ENCODE peak calls at places on chromosome 6, in eight cellular contexts. One of them, this sample, is unnamed.

GRCh38 chr6:38420207-38420606 is 219.5 kb downstream of the BTBD9 start:
- DNase-seq in AG10803: no peak
- DNase-seq in AG04449: no peak
- DNase-seq in astrocyte of the spinal cord: no peak
- DNase-seq in choroid plexus epithelial cell: peak; percentile 58
- DNase-seq in upper lobe of right lung: no peak
- DNase-seq in GM06990: no peak
- DNase-seq in fibroblast of lung: peak; percentile 21
- DNase-seq in this sample: no peak

GRCh38 chr6:110950443-110950842 is 8.1 kb upstream of the GTF3C6 start:
- DNase-seq in AG10803: no peak
- DNase-seq in AG04449: no peak
- DNase-seq in astrocyte of the spinal cord: peak; percentile 25
- DNase-seq in choroid plexus epithelial cell: peak; percentile 45
- DNase-seq in upper lobe of right lung: no peak
- DNase-seq in GM06990: no peak
- DNase-seq in fibroblast of lung: no peak
- DNase-seq in this sample: no peak

GRCh38 chr6:40287296-40287820 is 299.8 kb downstream of the LRFN2 start:
- DNase-seq in AG10803: no peak
- DNase-seq in AG04449: no peak
- DNase-seq in astrocyte of the spinal cord: no peak
- DNase-seq in choroid plexus epithelial cell: no peak
- DNase-seq in upper lobe of right lung: no peak
- DNase-seq in GM06990: no peak
- DNase-seq in fibroblast of lung: no peak
- DNase-seq in this sample: no peak

GRCh38 chr6:151389640-151390275 is 1.6 kb downstream of the ZBTB2 start:
- DNase-seq in AG10803: peak; percentile 81
- DNase-seq in AG04449: no peak
- DNase-seq in astrocyte of the spinal cord: peak; percentile 74
- DNase-seq in choroid plexus epithelial cell: peak; percentile 71
- DNase-seq in upper lobe of right lung: peak; percentile 74
- DNase-seq in GM06990: no peak
- DNase-seq in fibroblast of lung: peak; percentile 78
- DNase-seq in this sample: no peak

GRCh38 chr6:107716688-107717089 is 107.4 kb downstream of the SCML4 start:
- DNase-seq in AG10803: peak; percentile 18
- DNase-seq in AG04449: no peak
- DNase-seq in astrocyte of the spinal cord: no peak
- DNase-seq in choroid plexus epithelial cell: peak; percentile 54
- DNase-seq in upper lobe of right lung: no peak
- DNase-seq in GM06990: peak; percentile 64
- DNase-seq in fibroblast of lung: peak; percentile 24
- DNase-seq in this sample: no peak

GRCh38 chr6:28474441-28475219 is 31.3 kb upstream of the ZSCAN23 start:
- DNase-seq in AG10803: peak; percentile 83
- DNase-seq in AG04449: peak; percentile 68
- DNase-seq in astrocyte of the spinal cord: peak; percentile 90
- DNase-seq in choroid plexus epithelial cell: peak; percentile 94
- DNase-seq in upper lobe of right lung: no peak
- DNase-seq in GM06990: peak; percentile 57
- DNase-seq in fibroblast of lung: peak; percentile 94
- DNase-seq in this sample: peak; percentile 57

GRCh38 chr6:112153926-112154621 is 66.7 kb downstream of the FAM229B start:
- DNase-seq in AG10803: peak; percentile 89
- DNase-seq in AG04449: no peak
- DNase-seq in astrocyte of the spinal cord: peak; percentile 41
- DNase-seq in choroid plexus epithelial cell: peak; percentile 81
- DNase-seq in upper lobe of right lung: no peak
- DNase-seq in GM06990: no peak
- DNase-seq in fibroblast of lung: peak; percentile 62
- DNase-seq in this sample: no peak

GRCh38 chr6:36724514-36725385 is 27.1 kb downstream of the RAB44 start:
- DNase-seq in AG10803: peak; percentile 59
- DNase-seq in AG04449: no peak
- DNase-seq in astrocyte of the spinal cord: peak; percentile 63
- DNase-seq in choroid plexus epithelial cell: peak; percentile 78
- DNase-seq in upper lobe of right lung: peak; percentile 84
- DNase-seq in GM06990: no peak
- DNase-seq in fibroblast of lung: peak; percentile 72
- DNase-seq in this sample: peak; percentile 39

GRCh38 chr6:44468835-44469234 is 81.3 kb downstream of the CDC5L start:
- DNase-seq in AG10803: no peak
- DNase-seq in AG04449: no peak
- DNase-seq in astrocyte of the spinal cord: no peak
- DNase-seq in choroid plexus epithelial cell: no peak
- DNase-seq in upper lobe of right lung: no peak
- DNase-seq in GM06990: no peak
- DNase-seq in fibroblast of lung: no peak
- DNase-seq in this sample: no peak

GRCh38 chr6:36616888-36617521 is 22.8 kb downstream of the SRSF3 start:
- DNase-seq in AG10803: peak; percentile 61
- DNase-seq in AG04449: no peak
- DNase-seq in astrocyte of the spinal cord: peak; percentile 66
- DNase-seq in choroid plexus epithelial cell: no peak
- DNase-seq in upper lobe of right lung: peak; percentile 86
- DNase-seq in GM06990: no peak
- DNase-seq in fibroblast of lung: no peak
- DNase-seq in this sample: peak; percentile 32

GRCh38 chr6:34809914-34810882 is 18.3 kb downstream of the BLTP3A start:
- DNase-seq in AG10803: no peak
- DNase-seq in AG04449: no peak
- DNase-seq in astrocyte of the spinal cord: no peak
- DNase-seq in choroid plexus epithelial cell: peak; percentile 13
- DNase-seq in upper lobe of right lung: no peak
- DNase-seq in GM06990: no peak
- DNase-seq in fibroblast of lung: no peak
- DNase-seq in this sample: no peak

GRCh38 chr6:144786825-144787224 is 501.7 kb downstream of the UTRN start:
- DNase-seq in AG10803: no peak
- DNase-seq in AG04449: no peak
- DNase-seq in astrocyte of the spinal cord: no peak
- DNase-seq in choroid plexus epithelial cell: no peak
- DNase-seq in upper lobe of right lung: no peak
- DNase-seq in GM06990: no peak
- DNase-seq in fibroblast of lung: no peak
- DNase-seq in this sample: no peak

DNA sequence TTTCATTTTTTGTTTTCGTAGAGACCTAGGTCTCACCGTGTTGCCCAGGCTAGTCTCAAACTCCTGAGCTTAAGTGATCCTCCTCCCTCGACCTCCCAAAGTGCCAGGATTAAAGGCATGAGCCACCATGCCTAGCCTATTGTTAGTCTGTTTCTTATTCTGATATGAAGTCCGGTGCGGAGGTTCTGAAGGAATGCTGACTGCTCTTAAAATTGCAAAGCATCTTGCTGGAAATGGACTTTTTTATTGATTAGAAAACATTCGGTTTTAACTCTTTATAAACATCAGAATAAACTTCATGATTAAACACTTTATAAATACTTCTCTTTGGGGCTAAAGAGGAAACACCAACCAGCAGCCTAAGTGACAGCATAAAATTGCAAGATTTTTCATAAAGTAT is 3.2 kb downstream of the TNFAIP3 start:
- DNase-seq in AG10803: no peak
- DNase-seq in AG04449: no peak
- DNase-seq in astrocyte of the spinal cord: no peak
- DNase-seq in choroid plexus epithelial cell: no peak
- DNase-seq in upper lobe of right lung: no peak
- DNase-seq in GM06990: no peak
- DNase-seq in fibroblast of lung: no peak
- DNase-seq in this sample: no peak
- H3K4me3 ChIP-seq in AG10803: no peak overlapping the region
- H3K4me3 ChIP-seq in AG04449: no peak overlapping the region
- H3K4me3 ChIP-seq in astrocyte of the spinal cord: no peak overlapping the region
- H3K4me3 ChIP-seq in choroid plexus epithelial cell: peak overlapping the region; percentile 34
- H3K4me3 ChIP-seq in upper lobe of right lung: peak overlapping the region; percentile 96
- H3K4me3 ChIP-seq in GM06990: peak overlapping the region; percentile 95
- H3K4me3 ChIP-seq in fibroblast of lung: peak overlapping the region; percentile 17
- H3K4me3 ChIP-seq in this sample: no peak overlapping the region

GRCh38 chr6:31087494-31088089 is 24.8 kb downstream of the C6orf15 start:
- DNase-seq in AG10803: peak; percentile 81
- DNase-seq in AG04449: peak; percentile 23
- DNase-seq in astrocyte of the spinal cord: peak; percentile 87
- DNase-seq in choroid plexus epithelial cell: peak; percentile 92
- DNase-seq in upper lobe of right lung: peak; percentile 86
- DNase-seq in GM06990: peak; percentile 39
- DNase-seq in fibroblast of lung: peak; percentile 84
- DNase-seq in this sample: peak; percentile 81
- TF ChIP-seq CTCF in AG10803: peak; percentile 78
- TF ChIP-seq CTCF in AG04449: peak; percentile 77
- TF ChIP-seq CTCF in astrocyte of the spinal cord: peak; percentile 78
- TF ChIP-seq CTCF in choroid plexus epithelial cell: peak; percentile 84
- TF ChIP-seq CTCF in upper lobe of right lung: peak; percentile 89
- TF ChIP-seq CTCF in GM06990: peak; percentile 73
- TF ChIP-seq CTCF in fibroblast of lung: peak; percentile 71
- TF ChIP-seq CTCF in this sample: peak; percentile 76

GRCh38 chr6:133240511-133241087 is 558 bp upstream of the EYA4 start:
- DNase-seq in AG10803: no peak
- DNase-seq in AG04449: no peak
- DNase-seq in astrocyte of the spinal cord: peak; percentile 14
- DNase-seq in choroid plexus epithelial cell: peak; percentile 30
- DNase-seq in upper lobe of right lung: no peak
- DNase-seq in GM06990: no peak
- DNase-seq in fibroblast of lung: peak; percentile 83
- DNase-seq in this sample: no peak
- H3K4me3 ChIP-seq in AG10803: no peak overlapping the region
- H3K4me3 ChIP-seq in AG04449: no peak overlapping the region
- H3K4me3 ChIP-seq in astrocyte of the spinal cord: peak overlapping the region; percentile 43
- H3K4me3 ChIP-seq in choroid plexus epithelial cell: peak overlapping the region; percentile 54
- H3K4me3 ChIP-seq in upper lobe of right lung: peak overlapping the region; percentile 37
- H3K4me3 ChIP-seq in GM06990: no peak overlapping the region
- H3K4me3 ChIP-seq in fibroblast of lung: peak overlapping the region; percentile 78
- H3K4me3 ChIP-seq in this sample: peak overlapping the region; percentile 55

GRCh38 chr6:162050579-162050978 is 677.0 kb downstream of the PRKN start:
- DNase-seq in AG10803: no peak
- DNase-seq in AG04449: no peak
- DNase-seq in astrocyte of the spinal cord: no peak
- DNase-seq in choroid plexus epithelial cell: no peak
- DNase-seq in upper lobe of right lung: no peak
- DNase-seq in GM06990: no peak
- DNase-seq in fibroblast of lung: no peak
- DNase-seq in this sample: no peak
- TF ChIP-seq CTCF in AG10803: no peak
- TF ChIP-seq CTCF in AG04449: no peak
- TF ChIP-seq CTCF in astrocyte of the spinal cord: no peak
- TF ChIP-seq CTCF in choroid plexus epithelial cell: no peak
- TF ChIP-seq CTCF in upper lobe of right lung: no peak
- TF ChIP-seq CTCF in GM06990: no peak
- TF ChIP-seq CTCF in fibroblast of lung: no peak
- TF ChIP-seq CTCF in this sample: no peak

GRCh38 chr6:142845143-142845571 is 99.8 kb downstream of the HIVEP2 start:
- DNase-seq in AG10803: no peak
- DNase-seq in AG04449: no peak
- DNase-seq in astrocyte of the spinal cord: peak; percentile 55
- DNase-seq in choroid plexus epithelial cell: no peak
- DNase-seq in upper lobe of right lung: no peak
- DNase-seq in GM06990: no peak
- DNase-seq in fibroblast of lung: peak; percentile 23
- DNase-seq in this sample: no peak
- H3K4me3 ChIP-seq in AG10803: peak overlapping the region; percentile 37
- H3K4me3 ChIP-seq in AG04449: peak overlapping the region; percentile 38
- H3K4me3 ChIP-seq in astrocyte of the spinal cord: peak overlapping the region; percentile 16
- H3K4me3 ChIP-seq in choroid plexus epithelial cell: no peak overlapping the region
- H3K4me3 ChIP-seq in upper lobe of right lung: peak overlapping the region; percentile 22
- H3K4me3 ChIP-seq in GM06990: peak overlapping the region; percentile 27
- H3K4me3 ChIP-seq in fibroblast of lung: peak overlapping the region; percentile 24
- H3K4me3 ChIP-seq in this sample: peak overlapping the region; percentile 15

DNA sequence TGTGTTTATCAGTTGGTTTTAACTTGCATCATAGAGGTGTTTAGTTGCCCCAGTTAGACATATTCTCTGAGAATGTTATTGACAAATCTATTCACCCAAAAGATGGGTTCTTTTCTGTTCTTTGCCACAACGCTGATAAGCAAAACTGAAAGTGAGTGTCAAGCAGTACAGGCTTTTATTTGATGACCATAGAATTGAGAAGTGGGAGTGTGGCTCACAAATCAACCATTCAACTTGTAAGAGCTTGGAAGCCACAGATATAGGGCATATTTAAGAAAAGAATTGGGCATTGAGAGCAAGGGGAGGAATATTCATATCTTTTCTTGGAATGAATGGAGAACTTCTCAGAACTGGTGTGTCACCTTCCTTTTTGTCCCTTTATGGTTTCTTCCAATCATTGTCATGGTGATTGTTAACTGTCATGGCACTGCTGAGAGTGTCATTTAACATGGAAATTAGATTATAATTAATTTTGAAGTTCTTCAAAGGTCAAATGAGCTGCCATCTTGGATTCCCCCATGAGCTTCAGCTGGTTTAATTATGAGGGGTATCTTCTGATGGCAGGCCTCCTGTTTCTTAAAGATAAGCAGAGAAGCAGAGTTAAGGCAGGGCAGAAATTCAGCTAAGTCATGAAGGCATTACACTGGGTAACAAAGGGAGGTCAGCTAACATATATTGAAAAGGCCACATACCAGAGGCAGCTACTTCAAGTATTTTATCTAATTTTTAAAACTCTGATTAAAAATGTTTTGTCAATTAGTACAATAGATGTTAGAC is 254.0 kb upstream of the HTR1E start:
- DNase-seq in AG10803: no peak
- DNase-seq in AG04449: no peak
- DNase-seq in astrocyte of the spinal cord: no peak
- DNase-seq in choroid plexus epithelial cell: no peak
- DNase-seq in upper lobe of right lung: no peak
- DNase-seq in GM06990: no peak
- DNase-seq in fibroblast of lung: no peak
- DNase-seq in this sample: no peak
- TF ChIP-seq CTCF in AG10803: no peak
- TF ChIP-seq CTCF in AG04449: no peak
- TF ChIP-seq CTCF in astrocyte of the spinal cord: no peak
- TF ChIP-seq CTCF in choroid plexus epithelial cell: no peak
- TF ChIP-seq CTCF in upper lobe of right lung: no peak
- TF ChIP-seq CTCF in GM06990: no peak
- TF ChIP-seq CTCF in fibroblast of lung: no peak
- TF ChIP-seq CTCF in this sample: no peak

This sample was measured in astrocyte of the cerebellum.